ENCODE peak calls at places on chromosome 9, in eight cellular contexts. V is psoas muscle, O is stomach, B is esophagus squamous epithelium, W is foreskin fibroblast, U is mesothelial cell of epicardium, D is fibroblast of lung, T is right lobe of liver. A is an unnamed sample.

GRCh38 chr9:104819033-104819432 is 55.1 kb downstream of the NIPSNAP3B start:
- DNase-seq in V (no peak), O (no peak), B (no peak), W (no peak), U (no peak), D (no peak), T (no peak), A (no peak)

GRCh38 chr9:137032893-137033292 is 1.0 kb upstream of the FUT7 start:
- DNase-seq in V (peak; percentile 65), O (no peak), B (no peak), W (no peak), U (no peak), D (no peak), T (peak; percentile 64), A (no peak)

GRCh38 chr9:130112244-130113151 is 58.8 kb downstream of the GPR107 start:
- DNase-seq in V (no peak), O (no peak), B (no peak), W (no peak), U (no peak), D (no peak), T (no peak), A (no peak)

GRCh38 chr9:130883479-130883878 is 13.1 kb downstream of the QRFP start:
- DNase-seq in V (no peak), O (no peak), B (no peak), W (no peak), U (no peak), D (no peak), T (no peak), A (no peak)

GRCh38 chr9:133635903-133636531 is at the start of gene DBH:
- DNase-seq in V (no peak), O (no peak), B (no peak), W (no peak), U (no peak), D (no peak), T (no peak), A (no peak)

GRCh38 chr9:5549671-5550650 is 39.6 kb downstream of the PDCD1LG2 start:
- DNase-seq in V (no peak), O (no peak), B (no peak), W (peak; percentile 65), U (no peak), D (peak; percentile 33), T (no peak), A (no peak)

GRCh38 chr9:79431019-79431679 is 140.6 kb upstream of the TLE4 start:
- DNase-seq in V (no peak), O (no peak), B (no peak), W (no peak), U (no peak), D (no peak), T (no peak), A (no peak)

GRCh38 chr9:34079181-34079580 is 30.5 kb upstream of the UBAP2 start:
- DNase-seq in V (no peak), O (no peak), B (no peak), W (peak; percentile 76), U (no peak), D (peak; percentile 11), T (no peak), A (no peak)

GRCh38 chr9:28810375-28811075 is 1237.2 kb upstream of the C9orf72 start:
- DNase-seq in V (no peak), O (no peak), B (no peak), W (peak; percentile 42), U (no peak), D (no peak), T (no peak), A (no peak)

GRCh38 chr9:124392855-124393460 is 22.3 kb downstream of the PSMB7 start:
- DNase-seq in V (no peak), O (no peak), B (no peak), W (peak; percentile 96), U (no peak), D (peak; percentile 81), T (no peak), A (no peak)

GRCh38 chr9:86454701-86455402 is 100.6 kb upstream of the TUT7 start:
- DNase-seq in V (no peak), O (no peak), B (no peak), W (peak; percentile 68), U (no peak), D (no peak), T (no peak), A (no peak)

GRCh38 chr9:86449246-86449645 is 95.0 kb upstream of the TUT7 start:
- DNase-seq in V (no peak), O (no peak), B (no peak), W (no peak), U (no peak), D (no peak), T (no peak), A (no peak)

DNA sequence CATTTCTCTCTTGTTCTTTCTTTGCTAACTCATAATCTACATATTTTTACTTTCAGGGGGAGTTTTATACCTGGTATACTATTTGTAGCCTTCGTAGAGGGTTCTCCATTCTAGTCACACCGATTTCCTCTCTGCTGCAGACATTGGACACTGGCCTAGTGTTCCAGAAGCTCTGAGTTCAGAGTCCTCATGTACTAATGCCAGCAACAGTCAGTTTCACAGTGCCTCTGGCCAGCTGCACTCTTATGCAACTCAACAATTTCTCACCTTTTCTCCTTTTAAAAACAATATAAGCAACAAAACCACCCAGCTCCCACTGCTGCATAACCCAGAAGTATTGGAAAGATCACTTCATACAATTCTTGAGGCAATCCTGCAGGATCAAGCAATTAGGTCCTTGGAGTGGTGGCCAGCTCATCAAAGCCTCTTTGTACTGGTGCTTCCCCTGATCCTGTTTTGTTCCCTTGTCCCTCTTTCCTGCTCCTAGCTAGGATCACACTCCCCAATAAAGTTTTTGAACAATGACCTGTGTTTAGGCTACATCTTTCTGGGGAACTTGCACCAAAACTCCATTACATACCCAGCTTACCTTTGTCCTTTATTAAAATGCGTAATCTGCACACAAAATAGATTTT is 98.1 kb upstream of the TUT7 start:
- DNase-seq in V (no peak), O (no peak), B (no peak), W (peak; percentile 36), U (no peak), D (peak; percentile 58), T (no peak), A (no peak)
- TF ChIP-seq CTCF in V (no peak), O (no peak), B (no peak), W (no peak), U (no peak), D (no peak), T (no peak), A (no peak)

GRCh38 chr9:35909687-35910612 is 660 bp downstream of the SPAAR start:
- DNase-seq in V (peak; percentile 38), O (no peak), B (no peak), W (no peak), U (no peak), D (no peak), T (no peak), A (no peak)

GRCh38 chr9:35909274-35909673 is at the start of gene SPAAR:
- DNase-seq in V (no peak), O (no peak), B (no peak), W (no peak), U (no peak), D (no peak), T (no peak), A (no peak)

GRCh38 chr9:35912791-35913400 is 3.6 kb downstream of the SPAAR start:
- DNase-seq in V (no peak), O (no peak), B (no peak), W (no peak), U (no peak), D (no peak), T (no peak), A (no peak)

GRCh38 chr9:35910613-35911488 is 1.6 kb downstream of the SPAAR start:
- DNase-seq in V (peak; percentile 27), O (peak; percentile 61), B (no peak), W (peak; percentile 83), U (no peak), D (peak; percentile 81), T (no peak), A (peak; percentile 80)

GRCh38 chr9:35911690-35912089 is 2.4 kb downstream of the SPAAR start:
- DNase-seq in V (no peak), O (no peak), B (no peak), W (no peak), U (no peak), D (no peak), T (no peak), A (no peak)
- TF ChIP-seq CTCF in V (no peak), O (no peak), B (no peak), W (no peak), U (no peak), D (no peak), T (no peak), A (no peak)

GRCh38 chr9:32554107-32554506 is 1.7 kb upstream of the TOPORS start:
- DNase-seq in V (no peak), O (no peak), B (no peak), W (peak; percentile 53), U (no peak), D (peak; percentile 41), T (no peak), A (no peak)

GRCh38 chr9:32552172-32552872 is at the start of the genes SMIM27 and TOPORS:
- DNase-seq in V (peak; percentile 92), O (peak; percentile 92), B (peak; percentile 59), W (peak; percentile 97), U (peak; percentile 76), D (peak; percentile 90), T (peak; percentile 93), A (peak; percentile 93)

GRCh38 chr9:32550046-32550608 is 2.0 kb upstream of the SMIM27 start:
- DNase-seq in V (no peak), O (no peak), B (no peak), W (peak; percentile 51), U (no peak), D (peak; percentile 41), T (no peak), A (no peak)

GRCh38 chr9:32551491-32552049 is 557 bp upstream of the SMIM27 start:
- DNase-seq in V (peak; percentile 18), O (no peak), B (no peak), W (peak; percentile 44), U (no peak), D (peak; percentile 29), T (no peak), A (peak; percentile 47)

DNA sequence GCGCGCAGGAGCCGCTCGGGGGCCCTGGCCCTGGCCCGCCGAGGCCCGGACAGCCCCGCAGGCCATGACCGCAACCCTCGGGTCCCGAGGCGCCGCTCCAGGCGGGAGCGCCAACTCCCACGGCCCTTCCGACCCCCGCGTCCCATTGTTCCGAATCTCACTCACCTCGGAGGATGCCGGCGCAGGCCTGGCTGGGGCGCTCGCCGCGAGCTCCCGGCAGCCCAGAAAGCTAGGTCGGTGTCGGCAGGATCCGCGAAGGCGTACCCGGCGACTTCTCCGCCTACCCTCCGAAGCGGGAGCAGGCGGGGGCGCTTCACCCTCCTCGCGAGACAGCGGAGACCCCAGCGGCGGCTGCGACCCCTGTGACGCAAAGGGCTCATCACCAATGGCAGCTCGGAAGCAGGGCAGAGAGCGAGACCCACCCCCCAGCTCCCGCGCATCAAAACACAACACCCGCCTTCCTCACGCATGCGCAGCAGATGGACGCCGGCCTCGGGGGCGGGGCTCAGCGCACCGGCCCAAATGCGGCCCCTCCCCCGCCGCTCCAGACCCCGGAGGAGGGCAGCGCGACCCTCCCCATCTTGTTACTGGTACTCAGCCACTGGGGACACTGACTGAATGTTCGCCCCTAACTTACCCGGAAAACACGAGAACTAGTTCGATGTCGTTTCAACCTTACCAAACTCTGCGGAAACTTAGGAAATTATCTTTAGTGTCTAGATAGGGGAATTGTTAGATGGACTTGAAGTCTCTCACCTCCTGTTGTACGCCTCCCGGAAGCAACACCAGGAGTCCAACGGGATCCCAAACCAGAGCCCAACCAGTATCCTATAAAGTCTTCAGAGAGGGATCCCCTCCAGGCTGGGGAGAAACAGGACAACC is 1.3 kb upstream of the SMIM27 start:
- DNase-seq in V (peak; percentile 91), O (peak; percentile 90), B (peak; percentile 43), W (peak; percentile 93), U (peak; percentile 93), D (peak; percentile 94), T (peak; percentile 92), A (peak; percentile 93)
- TF ChIP-seq CTCF in V (no peak), O (no peak), B (no peak), W (peak; percentile 5), U (no peak), D (no peak), T (peak; percentile 9), A (no peak)

GRCh38 chr9:86856259-86856658 is 91.0 kb downstream of the GAS1 start:
- DNase-seq in V (no peak), O (no peak), B (no peak), W (no peak), U (no peak), D (peak; percentile 10), T (no peak), A (no peak)
- TF ChIP-seq CTCF in V (no peak), O (no peak), B (no peak), W (no peak), U (no peak), D (no peak), T (no peak), A (no peak)